ENCODE peak calls at places on chromosomes 12 and 14, in ten cellular contexts. I is stimulated activated CD4-positive, alpha-beta T cell treated with anti-CD3 and anti-CD28 coated beads, Interleukin-15, amount 100 ng/mL, for 1 hour; T is islet precursor cell; N is head of caudate nucleus; Q is NCI-H774; H is AG20443; K is stromal cell of bone marrow; A is left ventricle myocardium inferior; M is fibroblast of lung; W is NCI-H2081. R is an unnamed sample.

GRCh38 chr14:75090353-75090752 is 20.9 kb downstream of the ZC2HC1C start:
- DNase-seq in H (no peak), A (no peak), T (no peak), I (no peak), Q (no peak), N (no peak), W (no peak), M (no peak), K (no peak), R (no peak)

GRCh38 chr14:102323102-102323501 is 3.6 kb downstream of the ZNF839 start:
- DNase-seq in Q (no peak), H (peak), A (peak), M (peak), N (peak), K (peak), W (peak), I (no peak), T (peak), R (no peak)

GRCh38 chr12:56522486-56523193 is 1.0 kb downstream of the RBMS2 start:
- DNase-seq in Q (no peak), T (peak), W (no peak), H (peak), I (no peak), N (no peak), K (no peak), A (no peak), M (peak), R (no peak)

GRCh38 chr12:15931590-15932053 is 20.5 kb downstream of the DERA start:
- DNase-seq in N (no peak), A (no peak), H (no peak), M (no peak), T (no peak), K (no peak), Q (no peak), W (no peak), I (no peak), R (no peak)

GRCh38 chr14:42869681-42870080 is 1263.0 kb downstream of the LRFN5 start:
- DNase-seq in W (no peak), Q (no peak), I (no peak), K (peak), H (no peak), A (no peak), N (no peak), M (peak), T (no peak), R (no peak)

GRCh38 chr12:6459004-6459337 is 7.1 kb downstream of the TAPBPL start:
- DNase-seq in W (no peak), I (no peak), T (no peak), H (no peak), N (no peak), A (no peak), M (no peak), K (no peak), Q (no peak), R (no peak)

GRCh38 chr12:46983393-46983793 is 96.0 kb upstream of the PCED1B start:
- DNase-seq in A (no peak), I (no peak), T (no peak), Q (no peak), H (no peak), M (no peak), N (no peak), W (no peak), K (no peak), R (no peak)

GRCh38 chr14:52987514-52987913 is 36.7 kb upstream of the FERMT2 start:
- DNase-seq in W (peak), N (no peak), A (no peak), K (no peak), H (no peak), Q (no peak), M (peak), T (no peak), I (no peak), R (no peak)

GRCh38 chr12:126708492-126708896 is 1558.5 kb upstream of the TMEM132C start:
- DNase-seq in T (peak), K (peak), M (peak), W (no peak), I (no peak), Q (no peak), N (no peak), H (no peak), A (no peak), R (no peak)

GRCh38 chr12:81224626-81225025 is 146.7 kb downstream of the ACSS3 start:
- DNase-seq in W (no peak), T (no peak), K (no peak), I (no peak), H (no peak), M (peak), A (no peak), N (no peak), Q (no peak), R (no peak)

GRCh38 chr12:76030378-76031080 is 1.0 kb downstream of the PHLDA1 start:
- DNase-seq in A (peak), K (no peak), N (peak), W (no peak), Q (peak), T (peak), I (peak), M (peak), H (peak), R (peak)

GRCh38 chr14:60753264-60754126 is 18.9 kb downstream of the MNAT1 start:
- DNase-seq in N (no peak), M (peak), T (no peak), Q (no peak), W (no peak), A (no peak), I (no peak), H (no peak), K (no peak), R (peak)

GRCh38 chr12:46071769-46072624 is 81.6 kb upstream of the SCAF11 start:
- DNase-seq in W (peak), H (peak), N (peak), Q (peak), M (peak), A (peak), I (peak), K (peak), T (peak), R (peak)

GRCh38 chr14:60646202-60646886 is 2.9 kb downstream of the SIX1 start:
- DNase-seq in I (no peak), M (no peak), N (no peak), H (no peak), A (no peak), Q (no peak), W (no peak), K (no peak), T (no peak), R (no peak)

GRCh38 chr12:42196728-42197603 is 41.1 kb downstream of the YAF2 start:
- DNase-seq in I (no peak), H (no peak), K (no peak), W (no peak), T (no peak), A (no peak), Q (no peak), M (no peak), N (no peak), R (no peak)

GRCh38 chr12:131833896-131834641 is 5.9 kb downstream of the MMP17 start:
- DNase-seq in N (peak), H (no peak), I (no peak), M (peak), W (no peak), Q (no peak), K (no peak), T (peak), A (no peak), R (no peak)

GRCh38 chr12:106108187-106108816 is 30.5 kb downstream of the NUAK1 start:
- DNase-seq in A (no peak), H (peak), W (no peak), I (no peak), T (peak), Q (no peak), N (no peak), K (no peak), M (peak), R (no peak)

GRCh38 chr12:104910196-104910840 is 47.8 kb downstream of the SLC41A2 start:
- DNase-seq in N (no peak), I (no peak), H (peak), M (peak), T (no peak), W (no peak), K (peak), A (no peak), Q (no peak), R (no peak)

GRCh38 chr12:120015313-120015712 is 26.3 kb downstream of the BICDL1 start:
- DNase-seq in Q (no peak), W (no peak), A (no peak), K (no peak), T (no peak), H (no peak), M (no peak), I (no peak), N (no peak), R (no peak)

GRCh38 chr12:111867531-111867930 is 25.5 kb downstream of the MAPKAPK5 start:
- DNase-seq in I (no peak), M (no peak), T (no peak), K (no peak), Q (no peak), A (no peak), N (no peak), W (no peak), H (no peak), R (no peak)

GRCh38 chr14:28751467-28752058 is 15.0 kb upstream of the FOXG1 start:
- DNase-seq in Q (peak), I (no peak), W (peak), A (no peak), M (peak), K (peak), T (peak), N (peak), H (peak), R (no peak)

GRCh38 chr12:19597304-19598066 is 158.2 kb downstream of the AEBP2 start:
- DNase-seq in I (no peak), Q (no peak), H (no peak), M (no peak), T (no peak), A (no peak), W (no peak), N (no peak), K (no peak), R (no peak)

GRCh38 chr14:84112589-84112988 is 1417.4 kb upstream of the FLRT2 start:
- DNase-seq in M (no peak), H (no peak), Q (no peak), K (no peak), I (no peak), A (no peak), W (no peak), N (no peak), T (no peak), R (no peak)